ENCODE peak calls at places on chromosomes 2 and 18, in five cellular contexts. One of them, this sample, is unnamed.

GRCh38 chr2:115542331-115542730 is 1099.9 kb downstream of the DPP10 start:
- DNase-seq in astrocyte of the spinal cord: no peak
- DNase-seq in omental fat pad: no peak
- DNase-seq in K562: no peak
- DNase-seq in astrocyte of the cerebellum: no peak
- DNase-seq in this sample: no peak

GRCh38 chr2:172048996-172049503 is 36.3 kb upstream of the DLX1 start:
- DNase-seq in astrocyte of the spinal cord: no peak
- DNase-seq in omental fat pad: no peak
- DNase-seq in K562: peak
- DNase-seq in astrocyte of the cerebellum: no peak
- DNase-seq in this sample: no peak

GRCh38 chr2:72989770-72990556 is 72.6 kb downstream of the EMX1 start:
- DNase-seq in astrocyte of the spinal cord: no peak
- DNase-seq in omental fat pad: peak
- DNase-seq in K562: no peak
- DNase-seq in astrocyte of the cerebellum: no peak
- DNase-seq in this sample: no peak

GRCh38 chr18:3177902-3178687 is 41.7 kb downstream of the MYOM1 start:
- DNase-seq in astrocyte of the spinal cord: no peak
- DNase-seq in omental fat pad: no peak
- DNase-seq in K562: peak
- DNase-seq in astrocyte of the cerebellum: no peak
- DNase-seq in this sample: no peak

GRCh38 chr2:141015339-141016047 is 1115.3 kb downstream of the LRP1B start:
- DNase-seq in astrocyte of the spinal cord: peak
- DNase-seq in omental fat pad: no peak
- DNase-seq in K562: no peak
- DNase-seq in astrocyte of the cerebellum: peak
- DNase-seq in this sample: no peak

GRCh38 chr2:27829791-27830190 is 58.3 kb downstream of the MRPL33 start:
- DNase-seq in astrocyte of the spinal cord: peak
- DNase-seq in omental fat pad: no peak
- DNase-seq in K562: no peak
- DNase-seq in astrocyte of the cerebellum: no peak
- DNase-seq in this sample: no peak

GRCh38 chr2:142531375-142531774 is 346.1 kb upstream of the KYNU start:
- DNase-seq in astrocyte of the spinal cord: peak
- DNase-seq in omental fat pad: no peak
- DNase-seq in K562: peak
- DNase-seq in astrocyte of the cerebellum: no peak
- DNase-seq in this sample: no peak

GRCh38 chr2:95001117-95001551 is 24.4 kb upstream of the MAL start:
- DNase-seq in astrocyte of the spinal cord: no peak
- DNase-seq in omental fat pad: no peak
- DNase-seq in K562: no peak
- DNase-seq in astrocyte of the cerebellum: no peak
- DNase-seq in this sample: no peak

GRCh38 chr18:37419272-37419671 is 146.3 kb downstream of the CELF4 start:
- DNase-seq in astrocyte of the spinal cord: no peak
- DNase-seq in omental fat pad: no peak
- DNase-seq in K562: no peak
- DNase-seq in astrocyte of the cerebellum: no peak
- DNase-seq in this sample: no peak

GRCh38 chr2:241507430-241508239 is 749 bp downstream of the STK25 start:
- DNase-seq in astrocyte of the spinal cord: peak
- DNase-seq in omental fat pad: no peak
- DNase-seq in K562: peak
- DNase-seq in astrocyte of the cerebellum: no peak
- DNase-seq in this sample: peak

GRCh38 chr2:133975135-133975534 is 278.7 kb upstream of the MGAT5 start:
- DNase-seq in astrocyte of the spinal cord: no peak
- DNase-seq in omental fat pad: no peak
- DNase-seq in K562: no peak
- DNase-seq in astrocyte of the cerebellum: no peak
- DNase-seq in this sample: no peak

GRCh38 chr2:953408-953807 is 2.8 kb downstream of the SNTG2 start:
- DNase-seq in astrocyte of the spinal cord: no peak
- DNase-seq in omental fat pad: no peak
- DNase-seq in K562: no peak
- DNase-seq in astrocyte of the cerebellum: no peak
- DNase-seq in this sample: no peak

GRCh38 chr2:206443735-206444527 is 599 bp downstream of the ADAM23 start:
- DNase-seq in astrocyte of the spinal cord: peak
- DNase-seq in omental fat pad: no peak
- DNase-seq in K562: no peak
- DNase-seq in astrocyte of the cerebellum: no peak
- DNase-seq in this sample: peak

GRCh38 chr2:235521844-235522243 is 28.0 kb downstream of the AGAP1 start:
- DNase-seq in astrocyte of the spinal cord: no peak
- DNase-seq in omental fat pad: no peak
- DNase-seq in K562: no peak
- DNase-seq in astrocyte of the cerebellum: no peak
- DNase-seq in this sample: no peak

GRCh38 chr2:42089340-42089925 is 41.6 kb downstream of the PKDCC start:
- DNase-seq in astrocyte of the spinal cord: peak
- DNase-seq in omental fat pad: peak
- DNase-seq in K562: peak
- DNase-seq in astrocyte of the cerebellum: no peak
- DNase-seq in this sample: peak

GRCh38 chr2:126858991-126859390 is 39.7 kb upstream of the TEX51 start:
- DNase-seq in astrocyte of the spinal cord: no peak
- DNase-seq in omental fat pad: no peak
- DNase-seq in K562: no peak
- DNase-seq in astrocyte of the cerebellum: no peak
- DNase-seq in this sample: no peak

GRCh38 chr2:218981390-218982311 is 3.3 kb downstream of the FEV start:
- DNase-seq in astrocyte of the spinal cord: no peak
- DNase-seq in omental fat pad: no peak
- DNase-seq in K562: no peak
- DNase-seq in astrocyte of the cerebellum: no peak
- DNase-seq in this sample: no peak

GRCh38 chr2:61536086-61536722 is 2.0 kb downstream of the XPO1 start:
- DNase-seq in astrocyte of the spinal cord: peak
- DNase-seq in omental fat pad: no peak
- DNase-seq in K562: peak
- DNase-seq in astrocyte of the cerebellum: no peak
- DNase-seq in this sample: no peak

GRCh38 chr18:8661754-8662573 is 43.4 kb upstream of the MTCL1 start:
- DNase-seq in astrocyte of the spinal cord: peak
- DNase-seq in omental fat pad: no peak
- DNase-seq in K562: peak
- DNase-seq in astrocyte of the cerebellum: peak
- DNase-seq in this sample: peak

GRCh38 chr2:197954328-197954727 is 149.9 kb downstream of the PLCL1 start:
- DNase-seq in astrocyte of the spinal cord: no peak
- DNase-seq in omental fat pad: no peak
- DNase-seq in K562: no peak
- DNase-seq in astrocyte of the cerebellum: no peak
- DNase-seq in this sample: no peak

GRCh38 chr2:171180229-171180937 is 19.7 kb upstream of the TLK1 start:
- DNase-seq in astrocyte of the spinal cord: no peak
- DNase-seq in omental fat pad: no peak
- DNase-seq in K562: no peak
- DNase-seq in astrocyte of the cerebellum: no peak
- DNase-seq in this sample: no peak

GRCh38 chr18:74617486-74617885 is 19.8 kb downstream of the ZNF407 start:
- DNase-seq in astrocyte of the spinal cord: no peak
- DNase-seq in omental fat pad: no peak
- DNase-seq in K562: no peak
- DNase-seq in astrocyte of the cerebellum: no peak
- DNase-seq in this sample: no peak

GRCh38 chr2:119372778-119373568 is 6.2 kb downstream of the DBI start:
- DNase-seq in astrocyte of the spinal cord: no peak
- DNase-seq in omental fat pad: no peak
- DNase-seq in K562: no peak
- DNase-seq in astrocyte of the cerebellum: no peak
- DNase-seq in this sample: no peak

GRCh38 chr18:46630160-46630559 is 26.9 kb downstream of the LOXHD1 start:
- DNase-seq in astrocyte of the spinal cord: no peak
- DNase-seq in omental fat pad: no peak
- DNase-seq in K562: no peak
- DNase-seq in astrocyte of the cerebellum: no peak
- DNase-seq in this sample: no peak

GRCh38 chr2:97868986-97869721 is 126.6 kb downstream of the TMEM131 start:
- DNase-seq in astrocyte of the spinal cord: peak
- DNase-seq in omental fat pad: no peak
- DNase-seq in K562: peak
- DNase-seq in astrocyte of the cerebellum: peak
- DNase-seq in this sample: no peak

GRCh38 chr2:74501335-74502071 is 2.1 kb upstream of the LBX2 start:
- DNase-seq in astrocyte of the spinal cord: no peak
- DNase-seq in omental fat pad: no peak
- DNase-seq in K562: peak
- DNase-seq in astrocyte of the cerebellum: no peak
- DNase-seq in this sample: no peak

GRCh38 chr2:74502147-74502719 is 2.8 kb upstream of the LBX2 start:
- DNase-seq in astrocyte of the spinal cord: no peak
- DNase-seq in omental fat pad: no peak
- DNase-seq in K562: peak
- DNase-seq in astrocyte of the cerebellum: no peak
- DNase-seq in this sample: no peak

GRCh38 chr2:74504591-74504990 is 2.9 kb downstream of the PCGF1 start:
- DNase-seq in astrocyte of the spinal cord: no peak
- DNase-seq in omental fat pad: no peak
- DNase-seq in K562: peak
- DNase-seq in astrocyte of the cerebellum: no peak
- DNase-seq in this sample: no peak

GRCh38 chr2:74503506-74504475 is 3.7 kb downstream of the PCGF1 start:
- DNase-seq in astrocyte of the spinal cord: no peak
- DNase-seq in omental fat pad: no peak
- DNase-seq in K562: peak
- DNase-seq in astrocyte of the cerebellum: no peak
- DNase-seq in this sample: no peak

GRCh38 chr2:74502720-74503505 is 3.5 kb upstream of the LBX2 start:
- DNase-seq in astrocyte of the spinal cord: peak
- DNase-seq in omental fat pad: peak
- DNase-seq in K562: peak
- DNase-seq in astrocyte of the cerebellum: peak
- DNase-seq in this sample: peak
- TF ChIP-seq CTCF in astrocyte of the spinal cord: peak
- TF ChIP-seq CTCF in omental fat pad: no peak
- TF ChIP-seq CTCF in K562: peak
- TF ChIP-seq CTCF in astrocyte of the cerebellum: peak
- TF ChIP-seq CTCF in this sample: no peak

GRCh38 chr2:67234443-67234842 is 162.7 kb upstream of the ETAA1 start:
- DNase-seq in astrocyte of the spinal cord: peak
- DNase-seq in omental fat pad: no peak
- DNase-seq in K562: no peak
- DNase-seq in astrocyte of the cerebellum: peak
- DNase-seq in this sample: no peak
- TF ChIP-seq CTCF in astrocyte of the spinal cord: peak
- TF ChIP-seq CTCF in omental fat pad: no peak
- TF ChIP-seq CTCF in K562: peak
- TF ChIP-seq CTCF in astrocyte of the cerebellum: peak
- TF ChIP-seq CTCF in this sample: no peak

DNA sequence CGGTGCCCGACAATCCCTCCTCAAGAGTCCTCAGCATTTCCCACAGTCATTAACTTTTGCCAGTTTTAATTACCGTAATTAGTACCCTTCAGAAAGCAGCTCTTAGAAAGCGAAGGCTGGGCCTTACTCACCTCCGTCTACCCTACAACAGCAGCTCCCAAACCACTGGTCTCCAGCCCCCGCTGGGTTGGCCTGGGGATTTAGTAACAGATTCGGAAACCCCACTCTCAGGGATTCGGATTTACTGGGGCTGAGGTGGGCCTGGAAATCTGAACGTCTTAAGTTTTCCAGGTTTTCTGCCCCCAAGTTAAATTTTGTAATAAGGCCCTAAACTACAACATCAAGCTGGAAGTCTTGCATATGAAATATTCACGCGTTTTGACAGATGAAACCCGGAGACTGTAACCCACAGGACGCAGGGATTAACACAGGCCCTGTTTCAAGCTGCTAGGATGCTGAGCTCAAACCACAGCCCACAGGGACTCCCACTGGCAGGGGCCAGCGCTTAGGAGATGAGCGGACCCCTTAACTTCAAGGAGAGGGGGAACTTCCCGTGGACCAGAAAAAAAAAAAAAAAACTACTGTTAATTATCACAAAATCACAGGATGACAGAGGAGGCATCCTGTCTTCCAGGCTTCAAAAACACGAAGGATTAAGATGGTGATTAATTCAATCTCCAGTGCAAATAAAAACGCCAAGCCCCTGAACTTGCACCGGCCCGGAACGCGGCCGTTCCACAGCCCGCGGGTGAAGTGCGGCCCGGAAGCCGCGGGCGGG is 980 bp downstream of the ILKAP start:
- DNase-seq in astrocyte of the spinal cord: peak
- DNase-seq in omental fat pad: no peak
- DNase-seq in K562: peak
- DNase-seq in astrocyte of the cerebellum: no peak
- DNase-seq in this sample: no peak
- TF ChIP-seq CTCF in astrocyte of the spinal cord: no peak
- TF ChIP-seq CTCF in omental fat pad: no peak
- TF ChIP-seq CTCF in K562: no peak
- TF ChIP-seq CTCF in astrocyte of the cerebellum: no peak
- TF ChIP-seq CTCF in this sample: no peak

GRCh38 chr18:7000484-7001096 is 117.0 kb downstream of the LAMA1 start:
- DNase-seq in astrocyte of the spinal cord: peak
- DNase-seq in omental fat pad: no peak
- DNase-seq in K562: peak
- DNase-seq in astrocyte of the cerebellum: no peak
- DNase-seq in this sample: no peak
- TF ChIP-seq CTCF in astrocyte of the spinal cord: peak
- TF ChIP-seq CTCF in omental fat pad: no peak
- TF ChIP-seq CTCF in K562: peak
- TF ChIP-seq CTCF in astrocyte of the cerebellum: peak
- TF ChIP-seq CTCF in this sample: no peak

DNA sequence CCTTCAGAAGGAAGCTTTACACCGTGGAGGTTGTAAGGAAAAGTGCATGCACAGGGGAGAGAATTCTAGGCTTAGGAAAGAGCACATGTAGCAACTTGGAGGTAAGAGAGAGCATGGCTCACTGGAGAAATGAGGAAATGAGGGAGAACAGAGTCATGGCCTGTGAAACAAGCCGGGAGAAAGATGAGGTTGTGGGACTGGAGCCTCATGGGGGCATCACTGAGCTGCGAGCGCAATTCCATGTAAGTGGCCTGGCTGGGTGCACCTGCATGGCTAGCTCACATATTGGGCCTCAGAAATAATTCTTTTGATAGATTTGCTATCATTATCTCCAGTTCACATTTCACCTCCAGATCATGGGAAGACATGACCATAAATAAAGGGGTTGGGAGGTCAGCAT is 785.5 kb upstream of the RAB6C start:
- DNase-seq in astrocyte of the spinal cord: no peak
- DNase-seq in omental fat pad: no peak
- DNase-seq in K562: peak
- DNase-seq in astrocyte of the cerebellum: no peak
- DNase-seq in this sample: peak
- TF ChIP-seq CTCF in astrocyte of the spinal cord: no peak
- TF ChIP-seq CTCF in omental fat pad: no peak
- TF ChIP-seq CTCF in K562: peak
- TF ChIP-seq CTCF in astrocyte of the cerebellum: no peak
- TF ChIP-seq CTCF in this sample: no peak